ENCODE peak calls at places on chromosomes 4 and X, in eight cellular contexts. W, N, T, Q, Y, P, R and J are unnamed samples.

GRCh38 chr4:53113433-53114215 is 251.5 kb downstream of the RASL11B start:
- DNase-seq in W (no peak), N (no peak), T (peak), Q (no peak), Y (no peak), P (no peak), R (no peak), J (no peak)

GRCh38 chrX:12701625-12702024 is 89.6 kb upstream of the PRPS2 start:
- DNase-seq in W (peak), N (peak), T (peak), Q (peak), Y (peak), P (no peak), R (peak), J (peak)

GRCh38 chr4:18405054-18405453 is 383.5 kb upstream of the LCORL start:
- DNase-seq in W (no peak), N (no peak), T (no peak), Q (no peak), Y (no peak), P (no peak), R (no peak), J (no peak)

GRCh38 chrX:82466994-82467393 is 1041.1 kb upstream of the POU3F4 start:
- DNase-seq in W (no peak), N (no peak), T (no peak), Q (no peak), Y (no peak), P (no peak), R (no peak), J (no peak)

GRCh38 chr4:61583696-61584095 is 383.6 kb downstream of the ADGRL3 start:
- DNase-seq in W (no peak), N (no peak), T (peak), Q (no peak), Y (no peak), P (no peak), R (no peak), J (peak)

GRCh38 chrX:153908219-153908875 is 3.9 kb downstream of the AVPR2 start:
- DNase-seq in W (no peak), N (no peak), T (no peak), Q (no peak), Y (no peak), P (no peak), R (no peak), J (no peak)

GRCh38 chr4:146550161-146550560 is 28.4 kb upstream of the SLC10A7 start:
- DNase-seq in W (no peak), N (no peak), T (no peak), Q (no peak), Y (no peak), P (no peak), R (no peak), J (no peak)

GRCh38 chrX:104281564-104281963 is 26.8 kb upstream of the ESX1 start:
- DNase-seq in W (no peak), N (no peak), T (no peak), Q (no peak), Y (no peak), P (no peak), R (no peak), J (no peak)

GRCh38 chrX:85327060-85327333 is 52.5 kb downstream of the POF1B start:
- DNase-seq in W (no peak), N (peak), T (no peak), Q (peak), Y (no peak), P (no peak), R (no peak), J (no peak)

GRCh38 chr4:25712611-25713010 is 57.0 kb downstream of the SLC34A2 start:
- DNase-seq in W (no peak), N (no peak), T (no peak), Q (no peak), Y (no peak), P (no peak), R (no peak), J (no peak)

GRCh38 chr4:38424171-38424871 is 239.7 kb upstream of the KLF3 start:
- DNase-seq in W (peak), N (peak), T (no peak), Q (peak), Y (no peak), P (no peak), R (peak), J (no peak)

GRCh38 chrX:66163849-66164401 is at the start of gene HEPH:
- DNase-seq in W (no peak), N (no peak), T (peak), Q (peak), Y (no peak), P (no peak), R (peak), J (peak)

GRCh38 chr4:12562476-12562875 is 921.7 kb downstream of the RAB28 start:
- DNase-seq in W (no peak), N (no peak), T (no peak), Q (no peak), Y (no peak), P (no peak), R (no peak), J (no peak)

GRCh38 chr4:666822-667544 is 7.1 kb downstream of the ATP5ME start:
- DNase-seq in W (peak), N (no peak), T (no peak), Q (no peak), Y (no peak), P (no peak), R (no peak), J (no peak)

GRCh38 chrX:145817299-145817665 is 347 bp upstream of the SLITRK2 start:
- DNase-seq in W (no peak), N (peak), T (no peak), Q (no peak), Y (no peak), P (no peak), R (peak), J (peak)

GRCh38 chrX:69104756-69105434 is 60.4 kb downstream of the PJA1 start:
- DNase-seq in W (no peak), N (no peak), T (no peak), Q (no peak), Y (no peak), P (no peak), R (no peak), J (no peak)

GRCh38 chr4:8917321-8917811 is 45.7 kb upstream of the HMX1 start:
- DNase-seq in W (no peak), N (no peak), T (no peak), Q (no peak), Y (no peak), P (peak), R (no peak), J (no peak)

GRCh38 chr4:48173055-48173991 is 39.3 kb upstream of the TXK start:
- DNase-seq in W (no peak), N (no peak), T (peak), Q (no peak), Y (no peak), P (no peak), R (no peak), J (peak)

GRCh38 chr4:1326751-1327525 is 20.1 kb upstream of the UVSSA start:
- DNase-seq in W (peak), N (no peak), T (no peak), Q (peak), Y (no peak), P (no peak), R (no peak), J (no peak)

GRCh38 chr4:87038837-87039715 is 104.3 kb downstream of the AFF1 start:
- DNase-seq in W (no peak), N (peak), T (peak), Q (peak), Y (no peak), P (peak), R (peak), J (peak)

GRCh38 chrX:102113367-102113766 is 12.1 kb upstream of the TCEAL2 start:
- DNase-seq in W (no peak), N (no peak), T (no peak), Q (no peak), Y (no peak), P (no peak), R (no peak), J (no peak)

GRCh38 chr4:3807311-3807710 is 41.1 kb downstream of the ADRA2C start:
- DNase-seq in W (no peak), N (no peak), T (no peak), Q (no peak), Y (no peak), P (no peak), R (no peak), J (no peak)

GRCh38 chrX:68691102-68691501 is 43.6 kb downstream of the STARD8 start:
- DNase-seq in W (no peak), N (no peak), T (no peak), Q (no peak), Y (no peak), P (no peak), R (no peak), J (no peak)

GRCh38 chr4:41334182-41334581 is 77.5 kb downstream of the UCHL1 start:
- DNase-seq in W (no peak), N (no peak), T (no peak), Q (no peak), Y (no peak), P (no peak), R (no peak), J (no peak)

GRCh38 chr4:13888112-13888511 is 260.6 kb upstream of the BOD1L1 start:
- DNase-seq in W (no peak), N (no peak), T (peak), Q (no peak), Y (no peak), P (no peak), R (no peak), J (peak)

GRCh38 chr4:183987529-183987946 is 82.4 kb downstream of the STOX2 start:
- DNase-seq in W (peak), N (peak), T (peak), Q (peak), Y (no peak), P (peak), R (peak), J (peak)

GRCh38 chr4:20995591-20995990 is 295.3 kb downstream of the PACRGL start:
- DNase-seq in W (no peak), N (no peak), T (no peak), Q (no peak), Y (no peak), P (no peak), R (no peak), J (no peak)

GRCh38 chrX:70432936-70433847 is 10.1 kb downstream of the GDPD2 start:
- DNase-seq in W (no peak), N (no peak), T (no peak), Q (no peak), Y (no peak), P (no peak), R (no peak), J (no peak)

GRCh38 chr4:123452585-123452984 is 56.0 kb downstream of the SPRY1 start:
- DNase-seq in W (no peak), N (peak), T (peak), Q (no peak), Y (no peak), P (peak), R (no peak), J (peak)

GRCh38 chrX:114050075-114050796 is 533.6 kb upstream of the HTR2C start:
- DNase-seq in W (no peak), N (no peak), T (no peak), Q (no peak), Y (no peak), P (no peak), R (no peak), J (no peak)

GRCh38 chrX:114049063-114049462 is 534.8 kb upstream of the HTR2C start:
- DNase-seq in W (no peak), N (no peak), T (no peak), Q (no peak), Y (no peak), P (no peak), R (no peak), J (no peak)

GRCh38 chrX:114047558-114047957 is 536.3 kb upstream of the HTR2C start:
- DNase-seq in W (no peak), N (no peak), T (no peak), Q (no peak), Y (no peak), P (no peak), R (no peak), J (no peak)

GRCh38 chrX:114051667-114052315 is 532.1 kb upstream of the HTR2C start:
- DNase-seq in W (no peak), N (no peak), T (no peak), Q (no peak), Y (no peak), P (no peak), R (no peak), J (no peak)

DNA sequence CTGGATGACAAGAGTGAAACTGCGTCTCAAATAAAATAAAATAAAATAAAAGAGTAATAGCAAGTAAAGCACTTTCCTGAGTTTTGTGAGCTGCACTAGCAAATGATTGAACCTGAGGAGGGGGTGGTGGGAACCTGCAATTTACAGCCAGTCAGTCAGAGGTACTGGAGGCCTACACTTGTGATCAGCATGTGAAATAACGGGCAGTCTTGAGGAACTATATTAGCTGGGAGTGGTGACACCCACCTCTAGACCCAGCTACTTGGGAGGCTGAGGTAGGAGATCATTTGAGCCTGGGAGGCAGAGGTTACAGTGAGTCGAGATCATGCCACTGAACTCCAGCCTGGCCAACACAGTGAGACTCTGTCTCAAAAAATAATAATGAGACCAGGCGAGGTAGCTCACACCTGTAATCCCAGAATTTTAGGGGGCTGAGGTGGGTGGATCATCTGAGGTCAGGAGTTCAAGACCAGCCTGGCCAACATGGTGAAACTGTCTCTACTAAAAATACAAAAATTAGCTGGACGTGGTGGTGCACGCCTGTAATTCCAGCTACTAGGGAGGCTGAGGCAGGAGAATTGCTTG is 537.1 kb upstream of the HTR2C start:
- DNase-seq in W (no peak), N (no peak), T (no peak), Q (no peak), Y (no peak), P (no peak), R (no peak), J (no peak)
- H3K4me3 ChIP-seq in W (no peak), N (no peak), T (no peak), Q (no peak), Y (no peak), P (no peak), R (no peak), J (no peak)

GRCh38 chrX:38285649-38286048 is 41.7 kb downstream of the RPGR start:
- DNase-seq in W (no peak), N (no peak), T (no peak), Q (no peak), Y (no peak), P (no peak), R (no peak), J (no peak)

GRCh38 chrX:38279188-38279587 is 48.1 kb downstream of the RPGR start:
- DNase-seq in W (no peak), N (no peak), T (peak), Q (no peak), Y (no peak), P (no peak), R (no peak), J (peak)

GRCh38 chrX:38277802-38278201 is 49.5 kb downstream of the RPGR start:
- DNase-seq in W (no peak), N (no peak), T (no peak), Q (no peak), Y (no peak), P (no peak), R (no peak), J (no peak)

GRCh38 chrX:38278682-38279081 is 48.6 kb downstream of the RPGR start:
- DNase-seq in W (no peak), N (no peak), T (no peak), Q (peak), Y (no peak), P (no peak), R (no peak), J (peak)

DNA sequence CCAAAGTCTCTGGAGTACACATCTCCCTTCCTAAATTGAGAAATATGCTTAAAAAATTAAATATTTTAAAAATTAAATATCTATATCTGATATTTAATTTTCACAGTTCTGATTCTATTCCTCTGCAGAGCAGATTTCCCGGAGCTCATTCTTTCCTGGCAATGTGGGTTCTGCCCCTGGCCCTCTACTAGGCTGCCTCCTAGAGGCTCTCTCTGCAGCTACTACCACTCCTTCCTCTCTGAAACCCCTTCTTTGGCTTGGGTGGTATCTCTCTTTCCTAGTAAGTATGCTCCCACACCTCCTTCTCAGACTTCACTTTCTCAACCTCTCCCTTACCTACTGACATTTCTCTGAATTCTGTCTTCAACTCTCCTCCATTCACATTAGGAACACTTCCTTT is 45.3 kb downstream of the RPGR start:
- DNase-seq in W (no peak), N (no peak), T (peak), Q (no peak), Y (no peak), P (no peak), R (peak), J (no peak)
- TF ChIP-seq CTCF in W (no peak), N (no peak), T (peak), Q (peak), Y (no peak), P (no peak), R (peak), J (peak)

GRCh38 chr4:83112678-83113428 is 1.7 kb downstream of the PLAC8 start:
- DNase-seq in W (no peak), N (no peak), T (peak), Q (no peak), Y (no peak), P (no peak), R (no peak), J (peak)
- H3K4me3 ChIP-seq in W (peak), N (no peak), T (no peak), Q (no peak), Y (peak), P (no peak), R (no peak), J (no peak)

DNA sequence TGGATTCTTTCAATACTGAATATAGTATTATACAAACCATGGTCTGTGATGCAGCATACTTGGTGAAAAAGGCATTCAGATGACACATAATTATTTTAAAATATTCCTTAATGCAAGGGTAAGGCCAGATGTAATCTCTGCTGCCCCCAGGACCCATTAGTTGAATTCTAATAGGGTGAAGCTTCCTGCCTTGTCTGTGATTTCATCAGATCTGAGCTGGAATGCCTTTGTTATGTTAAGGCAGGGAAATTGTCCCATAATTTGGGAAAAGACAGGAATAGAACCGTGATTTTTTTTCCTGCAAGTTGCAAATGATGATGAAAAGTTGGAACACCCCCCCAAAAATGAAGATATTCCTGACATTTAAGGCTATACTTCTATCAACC is 26.2 kb downstream of the ZRSR2 start:
- DNase-seq in W (no peak), N (no peak), T (no peak), Q (no peak), Y (no peak), P (no peak), R (no peak), J (no peak)
- TF ChIP-seq CTCF in W (no peak), N (no peak), T (no peak), Q (no peak), Y (no peak), P (no peak), R (no peak), J (no peak)

GRCh38 chr4:112649055-112649408 is 12.1 kb downstream of the LARP7 start:
- DNase-seq in W (no peak), N (no peak), T (no peak), Q (no peak), Y (no peak), P (no peak), R (no peak), J (peak)

GRCh38 chr4:112647785-112648184 is 10.8 kb downstream of the LARP7 start:
- DNase-seq in W (no peak), N (no peak), T (peak), Q (no peak), Y (no peak), P (no peak), R (no peak), J (no peak)

GRCh38 chr4:112648263-112649054 is 11.5 kb downstream of the LARP7 start:
- DNase-seq in W (no peak), N (no peak), T (no peak), Q (no peak), Y (no peak), P (no peak), R (no peak), J (peak)

GRCh38 chr4:112645541-112646329 is 8.8 kb downstream of the LARP7 start:
- DNase-seq in W (no peak), N (no peak), T (no peak), Q (no peak), Y (no peak), P (no peak), R (no peak), J (no peak)

GRCh38 chr4:112646632-112647537 is 9.9 kb downstream of the LARP7 start:
- DNase-seq in W (no peak), N (no peak), T (no peak), Q (no peak), Y (no peak), P (no peak), R (no peak), J (no peak)
- H3K4me3 ChIP-seq in W (no peak), N (no peak), T (no peak), Q (no peak), Y (no peak), P (no peak), R (peak), J (no peak)

GRCh38 chr4:133102612-133103409 is 46.3 kb upstream of the PCDH10 start:
- DNase-seq in W (no peak), N (no peak), T (no peak), Q (no peak), Y (no peak), P (no peak), R (no peak), J (no peak)
- TF ChIP-seq CTCF in W (no peak), N (no peak), T (peak), Q (no peak), Y (no peak), P (no peak), R (peak), J (no peak)

GRCh38 chrX:23804578-23804977 is 21.6 kb downstream of the SAT1 start:
- DNase-seq in W (no peak), N (no peak), T (no peak), Q (no peak), Y (no peak), P (no peak), R (no peak), J (no peak)

GRCh38 chrX:23799469-23800065 is 16.6 kb downstream of the SAT1 start:
- DNase-seq in W (no peak), N (no peak), T (peak), Q (no peak), Y (no peak), P (no peak), R (no peak), J (peak)

GRCh38 chrX:23805379-23805778 is 22.4 kb downstream of the SAT1 start:
- DNase-seq in W (no peak), N (no peak), T (no peak), Q (no peak), Y (no peak), P (no peak), R (no peak), J (no peak)

GRCh38 chrX:23802431-23802830 is 19.5 kb downstream of the SAT1 start:
- DNase-seq in W (no peak), N (no peak), T (no peak), Q (no peak), Y (no peak), P (no peak), R (no peak), J (no peak)

GRCh38 chrX:23803931-23804381 is 21.0 kb downstream of the SAT1 start:
- DNase-seq in W (peak), N (no peak), T (peak), Q (no peak), Y (no peak), P (peak), R (no peak), J (peak)
- H3K4me3 ChIP-seq in W (no peak), N (no peak), T (no peak), Q (no peak), Y (no peak), P (no peak), R (no peak), J (no peak)

GRCh38 chr4:88793473-88793872 is 95.8 kb upstream of the NAP1L5 start:
- DNase-seq in W (no peak), N (no peak), T (no peak), Q (no peak), Y (no peak), P (no peak), R (no peak), J (no peak)

GRCh38 chr4:88792268-88792781 is 94.7 kb upstream of the NAP1L5 start:
- DNase-seq in W (no peak), N (no peak), T (peak), Q (no peak), Y (no peak), P (no peak), R (no peak), J (peak)

GRCh38 chr4:88794087-88794486 is 96.5 kb upstream of the NAP1L5 start:
- DNase-seq in W (no peak), N (no peak), T (no peak), Q (no peak), Y (no peak), P (no peak), R (no peak), J (no peak)

GRCh38 chr4:88792821-88793220 is 95.2 kb upstream of the NAP1L5 start:
- DNase-seq in W (no peak), N (no peak), T (peak), Q (no peak), Y (no peak), P (no peak), R (no peak), J (peak)

GRCh38 chr4:88791274-88791673 is 93.6 kb upstream of the NAP1L5 start:
- DNase-seq in W (no peak), N (no peak), T (peak), Q (no peak), Y (no peak), P (no peak), R (no peak), J (peak)
- TF ChIP-seq CTCF in W (no peak), N (no peak), T (peak), Q (no peak), Y (no peak), P (no peak), R (peak), J (peak)